ENCODE peak calls at places on chromosomes 4 and X, in five cellular contexts. H, W, U, J and Z are unnamed samples.

GRCh38 chr4:26181616-26182015 is 139.2 kb upstream of the RBPJ start:
- DNase-seq in J (no peak), U (no peak), W (no peak), H (no peak), Z (no peak)

GRCh38 chr4:123488916-123489315 is 92.3 kb downstream of the SPRY1 start:
- DNase-seq in J (peak), U (no peak), H (peak), W (no peak), Z (peak)

GRCh38 chr4:22413416-22413815 is 102.5 kb downstream of the ADGRA3 start:
- DNase-seq in U (no peak), H (no peak), W (no peak), J (no peak), Z (no peak)

GRCh38 chr4:156346959-156347385 is 393.3 kb upstream of the CTSO start:
- DNase-seq in U (no peak), W (no peak), J (peak), H (no peak), Z (no peak)

GRCh38 chrX:27619975-27620374 is 29.8 kb downstream of the DCAF8L2 start:
- DNase-seq in U (peak), J (no peak), W (no peak), H (no peak), Z (no peak)

GRCh38 chrX:106802388-106803275 is at the start of gene TBC1D8B:
- DNase-seq in U (peak), W (peak), J (peak), H (no peak), Z (peak)

GRCh38 chr4:147816382-147817254 is 84.7 kb downstream of the ARHGAP10 start:
- DNase-seq in H (no peak), J (no peak), U (no peak), W (no peak), Z (no peak)

GRCh38 chr4:120008075-120008474 is 58.6 kb downstream of the MAD2L1 start:
- DNase-seq in W (no peak), J (no peak), U (no peak), H (no peak), Z (no peak)

GRCh38 chrX:97527725-97528124 is 644.0 kb downstream of the RPA4 start:
- DNase-seq in J (no peak), W (no peak), H (no peak), U (no peak), Z (no peak)

GRCh38 chr4:121375262-121375661 is 5.6 kb downstream of the QRFPR start:
- DNase-seq in U (no peak), J (no peak), W (no peak), H (no peak), Z (no peak)

GRCh38 chr4:147833254-147833653 is 101.4 kb downstream of the ARHGAP10 start:
- DNase-seq in J (no peak), W (no peak), H (no peak), U (no peak), Z (no peak)

GRCh38 chr4:75708218-75708691 is 16.1 kb upstream of the USO1 start:
- DNase-seq in J (no peak), H (no peak), U (peak), W (no peak), Z (peak)

GRCh38 chr4:185835814-185836213 is 23.8 kb upstream of the SORBS2 start:
- DNase-seq in U (no peak), H (no peak), W (no peak), J (no peak), Z (no peak)

GRCh38 chr4:15158410-15159091 is 156.3 kb downstream of the CPEB2 start:
- DNase-seq in U (peak), W (no peak), J (no peak), H (no peak), Z (no peak)

GRCh38 chr4:73718375-73719373 is 21.7 kb upstream of the CXCL8 start:
- DNase-seq in J (no peak), W (no peak), U (no peak), H (peak), Z (peak)

GRCh38 chrX:41137589-41137988 is 52.3 kb downstream of the USP9X start:
- DNase-seq in U (peak), H (no peak), J (no peak), W (no peak), Z (no peak)

GRCh38 chrX:86002076-86002896 is 45.1 kb downstream of the CHM start:
- DNase-seq in W (no peak), J (no peak), U (no peak), H (no peak), Z (no peak)